ENCODE peak calls at places on chromosomes 1 and 21, in four cellular contexts. F is memory B cell, T is endothelial cell, V is amniotic stem cell. S is an unnamed sample.

GRCh38 chr1:172746091-172746949 is 87.4 kb downstream of the FASLG start:
- DNase-seq in T (no peak), V (peak), F (peak), S (peak)

GRCh38 chr1:248416226-248416625 is 13.4 kb downstream of the OR2T1 start:
- DNase-seq in V (no peak), T (no peak), F (no peak), S (no peak)

GRCh38 chr1:89310505-89310904 is 37.8 kb upstream of the GBP5 start:
- DNase-seq in V (no peak), F (no peak), T (no peak), S (no peak)

GRCh38 chr1:218461351-218461750 is 116.2 kb downstream of the TGFB2 start:
- DNase-seq in V (no peak), T (no peak), F (no peak), S (no peak)

GRCh38 chr1:1550591-1551432 is 10.4 kb upstream of the TMEM240 start:
- DNase-seq in F (no peak), V (no peak), T (no peak), S (no peak)

GRCh38 chr1:55575571-55576279 is 360.6 kb upstream of the USP24 start:
- DNase-seq in F (no peak), T (no peak), V (no peak), S (no peak)

GRCh38 chr1:62382581-62382980 is 54.3 kb upstream of the USP1 start:
- DNase-seq in F (no peak), V (no peak), T (no peak), S (no peak)

GRCh38 chr1:219999821-220000220 is 46.5 kb downstream of the EPRS1 start:
- DNase-seq in F (no peak), V (no peak), T (no peak), S (no peak)

GRCh38 chr21:26159869-26160268 is 10.7 kb downstream of the APP start:
- DNase-seq in F (no peak), T (no peak), V (no peak), S (no peak)

GRCh38 chr1:26541816-26542711 is 12.5 kb downstream of the RPS6KA1 start:
- DNase-seq in F (peak), T (peak), V (no peak), S (peak)

GRCh38 chr1:229024528-229025119 is 246.3 kb upstream of the RAB4A start:
- DNase-seq in F (no peak), T (no peak), V (peak), S (no peak)

GRCh38 chr1:5897281-5897680 is 94.9 kb downstream of the NPHP4 start:
- DNase-seq in T (no peak), V (no peak), F (no peak), S (no peak)

GRCh38 chr1:94709891-94710581 is 110.1 kb upstream of the SLC44A3 start:
- DNase-seq in F (no peak), V (no peak), T (no peak), S (no peak)

GRCh38 chr21:46007498-46007868 is 25.9 kb downstream of the COL6A1 start:
- DNase-seq in V (no peak), F (no peak), T (no peak), S (no peak)

GRCh38 chr1:184061396-184062003 is 10.0 kb downstream of the TSEN15 start:
- DNase-seq in V (no peak), T (no peak), F (no peak), S (no peak)

GRCh38 chr1:87472716-87473115 is 144.0 kb downstream of the LMO4 start:
- DNase-seq in F (no peak), V (no peak), T (no peak), S (no peak)

GRCh38 chr1:27111771-27112573 is 43.0 kb downstream of the SLC9A1 start:
- DNase-seq in T (peak), F (peak), V (peak), S (peak)

S was measured in GM18507.